ENCODE peak calls at places on chromosomes 2 and 18, in four cellular contexts. One of them, this sample, is unnamed.
A peak's percentile ranks its signal among the peaks of the same experiment; 100 is the strongest.

GRCh38 chr2:74530239-74531161 is 767 bp downstream of the HTRA2 start:
- DNase-seq in psoas muscle: peak; percentile 70
- DNase-seq in iris pigment epithelial cell: peak; percentile 63
- DNase-seq in osteocyte: no peak
- DNase-seq in this sample: peak; percentile 65

GRCh38 chr2:20596193-20596972 is 54.5 kb downstream of the HS1BP3 start:
- DNase-seq in psoas muscle: peak; percentile 9
- DNase-seq in osteocyte: no peak
- DNase-seq in iris pigment epithelial cell: no peak
- DNase-seq in this sample: no peak

GRCh38 chr2:231187736-231188505 is 10.5 kb upstream of the ARMC9 start:
- DNase-seq in osteocyte: peak; percentile 77
- DNase-seq in iris pigment epithelial cell: peak; percentile 48
- DNase-seq in psoas muscle: no peak
- DNase-seq in this sample: peak; percentile 29

GRCh38 chr2:174078275-174078674 is 113.1 kb upstream of the SP3 start:
- DNase-seq in osteocyte: no peak
- DNase-seq in iris pigment epithelial cell: no peak
- DNase-seq in psoas muscle: no peak
- DNase-seq in this sample: no peak

GRCh38 chr2:71498261-71498701 is 44.9 kb downstream of the DYSF start:
- DNase-seq in osteocyte: no peak
- DNase-seq in psoas muscle: no peak
- DNase-seq in iris pigment epithelial cell: peak; percentile 93
- DNase-seq in this sample: peak; percentile 97

GRCh38 chr18:67628674-67629073 is 112.2 kb upstream of the DSEL start:
- DNase-seq in psoas muscle: no peak
- DNase-seq in iris pigment epithelial cell: peak; percentile 4
- DNase-seq in osteocyte: no peak
- DNase-seq in this sample: no peak

GRCh38 chr2:37711831-37712230 is 40.4 kb upstream of the CDC42EP3 start:
- DNase-seq in psoas muscle: no peak
- DNase-seq in iris pigment epithelial cell: peak; percentile 65
- DNase-seq in osteocyte: no peak
- DNase-seq in this sample: peak; percentile 91

GRCh38 chr2:156021326-156022040 is 311.0 kb downstream of the NR4A2 start:
- DNase-seq in osteocyte: no peak
- DNase-seq in iris pigment epithelial cell: peak; percentile 3
- DNase-seq in psoas muscle: no peak
- DNase-seq in this sample: no peak

GRCh38 chr2:974454-974853 is 23.8 kb downstream of the SNTG2 start:
- DNase-seq in osteocyte: no peak
- DNase-seq in psoas muscle: peak; percentile 8
- DNase-seq in iris pigment epithelial cell: peak; percentile 2
- DNase-seq in this sample: no peak

GRCh38 chr2:169260246-169260645 is 102.1 kb downstream of the LRP2 start:
- DNase-seq in osteocyte: no peak
- DNase-seq in iris pigment epithelial cell: no peak
- DNase-seq in psoas muscle: no peak
- DNase-seq in this sample: no peak

GRCh38 chr2:173079968-173080860 is 4.6 kb downstream of the MAP3K20 start:
- DNase-seq in iris pigment epithelial cell: peak; percentile 97
- DNase-seq in psoas muscle: no peak
- DNase-seq in osteocyte: no peak
- DNase-seq in this sample: peak; percentile 94

GRCh38 chr2:106020032-106020431 is 174.1 kb downstream of the UXS1 start:
- DNase-seq in iris pigment epithelial cell: peak; percentile 7
- DNase-seq in osteocyte: peak; percentile 25
- DNase-seq in psoas muscle: no peak
- DNase-seq in this sample: no peak

GRCh38 chr2:200077838-200078237 is 122.5 kb downstream of the MAIP1 start:
- DNase-seq in psoas muscle: no peak
- DNase-seq in iris pigment epithelial cell: peak; percentile 68
- DNase-seq in osteocyte: no peak
- DNase-seq in this sample: peak; percentile 76

GRCh38 chr2:109460553-109461324 is 153.0 kb downstream of the SEPTIN10 start:
- DNase-seq in psoas muscle: no peak
- DNase-seq in osteocyte: no peak
- DNase-seq in iris pigment epithelial cell: no peak
- DNase-seq in this sample: no peak

This sample was measured in EL.